ENCODE peak calls at places on chromosome 20, in four cellular contexts. One of them, this sample, is unnamed.

GRCh38 chr20:35515949-35516645 is 13.4 kb downstream of the C20orf173 start:
- DNase-seq in GM12878: no peak
- DNase-seq in HepG2: no peak
- DNase-seq in K562: no peak
- DNase-seq in this sample: no peak

GRCh38 chr20:50731930-50732690 is 730 bp downstream of the PARD6B start:
- DNase-seq in GM12878: no peak
- DNase-seq in HepG2: peak; percentile 60
- DNase-seq in K562: no peak
- DNase-seq in this sample: no peak

GRCh38 chr20:47042464-47042863 is 147.8 kb downstream of the EYA2 start:
- DNase-seq in GM12878: no peak
- DNase-seq in HepG2: no peak
- DNase-seq in K562: peak; percentile 58
- DNase-seq in this sample: no peak

GRCh38 chr20:1328680-1329330 is at the start of gene SDCBP2:
- DNase-seq in GM12878: no peak
- DNase-seq in HepG2: no peak
- DNase-seq in K562: no peak
- DNase-seq in this sample: no peak

GRCh38 chr20:43102394-43102793 is 87.3 kb downstream of the PTPRT start:
- DNase-seq in GM12878: no peak
- DNase-seq in HepG2: no peak
- DNase-seq in K562: peak; percentile 52
- DNase-seq in this sample: no peak

GRCh38 chr20:25408890-25409289 is 1.4 kb downstream of the GINS1 start:
- DNase-seq in GM12878: no peak
- DNase-seq in HepG2: no peak
- DNase-seq in K562: no peak
- DNase-seq in this sample: no peak

GRCh38 chr20:251352-251751 is 6.2 kb upstream of the DEFB132 start:
- DNase-seq in GM12878: no peak
- DNase-seq in HepG2: no peak
- DNase-seq in K562: no peak
- DNase-seq in this sample: no peak

GRCh38 chr20:56897318-56897962 is 268.3 kb downstream of the TFAP2C start:
- DNase-seq in GM12878: no peak
- DNase-seq in HepG2: no peak
- DNase-seq in K562: no peak
- DNase-seq in this sample: no peak

GRCh38 chr20:58842276-58842675 is 8.4 kb downstream of the GNAS-AS1 start:
- DNase-seq in GM12878: no peak
- DNase-seq in HepG2: no peak
- DNase-seq in K562: no peak
- DNase-seq in this sample: no peak

GRCh38 chr20:16171180-16171579 is 402.1 kb downstream of the KIF16B start:
- DNase-seq in GM12878: no peak
- DNase-seq in HepG2: no peak
- DNase-seq in K562: no peak
- DNase-seq in this sample: no peak

GRCh38 chr20:309306-309840 is 12.0 kb downstream of the ZCCHC3 start:
- DNase-seq in GM12878: no peak
- DNase-seq in HepG2: no peak
- DNase-seq in K562: no peak
- DNase-seq in this sample: no peak

GRCh38 chr20:10708342-10709185 is 34.8 kb upstream of the JAG1 start:
- DNase-seq in GM12878: no peak
- DNase-seq in HepG2: peak; percentile 99
- DNase-seq in K562: no peak
- DNase-seq in this sample: peak; percentile 49

GRCh38 chr20:37362821-37363220 is 16.9 kb downstream of the SRC start:
- DNase-seq in GM12878: no peak
- DNase-seq in HepG2: no peak
- DNase-seq in K562: no peak
- DNase-seq in this sample: no peak

GRCh38 chr20:50385733-50386640 is 124.2 kb upstream of the PTPN1 start:
- DNase-seq in GM12878: no peak
- DNase-seq in HepG2: no peak
- DNase-seq in K562: peak; percentile 40
- DNase-seq in this sample: no peak

GRCh38 chr20:46545077-46545826 is 5.2 kb downstream of the OCSTAMP start:
- DNase-seq in GM12878: no peak
- DNase-seq in HepG2: no peak
- DNase-seq in K562: no peak
- DNase-seq in this sample: no peak

DNA sequence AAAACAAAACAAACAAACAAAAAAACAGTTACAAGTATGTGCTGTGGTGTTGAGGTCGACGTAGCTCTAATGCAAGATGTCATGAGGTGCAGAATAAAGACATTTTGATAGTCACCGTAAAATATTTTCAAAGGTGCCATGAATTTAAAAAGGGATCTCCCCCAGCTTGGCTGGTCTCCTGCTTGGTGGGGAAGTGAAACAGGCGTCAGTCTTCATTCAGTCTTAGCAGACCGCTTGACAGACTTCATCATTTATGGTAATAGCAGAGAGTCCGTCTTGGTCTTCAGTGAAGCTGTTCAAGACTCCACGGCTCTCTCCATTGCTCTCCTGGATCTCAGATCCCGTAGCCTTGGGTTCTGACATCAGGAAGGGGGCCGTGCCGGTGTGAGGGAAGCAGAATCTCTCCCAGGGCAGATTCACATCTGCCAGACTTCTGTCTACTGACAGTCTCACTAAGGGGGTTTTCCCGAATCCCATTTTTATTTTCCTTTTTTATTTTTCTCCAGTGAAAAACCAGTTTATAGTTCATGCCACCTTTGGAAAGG is 1.6 kb downstream of the SLC24A3 start:
- DNase-seq in GM12878: no peak
- DNase-seq in HepG2: no peak
- DNase-seq in K562: no peak
- DNase-seq in this sample: no peak
- H3K9ac ChIP-seq in GM12878: no peak overlapping the region
- H3K9ac ChIP-seq in HepG2: no peak overlapping the region
- H3K9ac ChIP-seq in K562: no peak overlapping the region
- H3K9ac ChIP-seq in this sample: no peak overlapping the region

GRCh38 chr20:41138527-41139226 is 1.3 kb downstream of the PLCG1 start:
- DNase-seq in GM12878: no peak
- DNase-seq in HepG2: peak; percentile 40
- DNase-seq in K562: no peak
- DNase-seq in this sample: peak; percentile 52

GRCh38 chr20:41139227-41140093 is 2.1 kb downstream of the PLCG1 start:
- DNase-seq in GM12878: no peak
- DNase-seq in HepG2: no peak
- DNase-seq in K562: no peak
- DNase-seq in this sample: no peak

GRCh38 chr20:41142241-41142640 is 4.9 kb downstream of the PLCG1 start:
- DNase-seq in GM12878: no peak
- DNase-seq in HepG2: no peak
- DNase-seq in K562: no peak
- DNase-seq in this sample: no peak

GRCh38 chr20:41141153-41141815 is 3.9 kb downstream of the PLCG1 start:
- DNase-seq in GM12878: no peak
- DNase-seq in HepG2: peak; percentile 49
- DNase-seq in K562: peak; percentile 29
- DNase-seq in this sample: peak; percentile 86

DNA sequence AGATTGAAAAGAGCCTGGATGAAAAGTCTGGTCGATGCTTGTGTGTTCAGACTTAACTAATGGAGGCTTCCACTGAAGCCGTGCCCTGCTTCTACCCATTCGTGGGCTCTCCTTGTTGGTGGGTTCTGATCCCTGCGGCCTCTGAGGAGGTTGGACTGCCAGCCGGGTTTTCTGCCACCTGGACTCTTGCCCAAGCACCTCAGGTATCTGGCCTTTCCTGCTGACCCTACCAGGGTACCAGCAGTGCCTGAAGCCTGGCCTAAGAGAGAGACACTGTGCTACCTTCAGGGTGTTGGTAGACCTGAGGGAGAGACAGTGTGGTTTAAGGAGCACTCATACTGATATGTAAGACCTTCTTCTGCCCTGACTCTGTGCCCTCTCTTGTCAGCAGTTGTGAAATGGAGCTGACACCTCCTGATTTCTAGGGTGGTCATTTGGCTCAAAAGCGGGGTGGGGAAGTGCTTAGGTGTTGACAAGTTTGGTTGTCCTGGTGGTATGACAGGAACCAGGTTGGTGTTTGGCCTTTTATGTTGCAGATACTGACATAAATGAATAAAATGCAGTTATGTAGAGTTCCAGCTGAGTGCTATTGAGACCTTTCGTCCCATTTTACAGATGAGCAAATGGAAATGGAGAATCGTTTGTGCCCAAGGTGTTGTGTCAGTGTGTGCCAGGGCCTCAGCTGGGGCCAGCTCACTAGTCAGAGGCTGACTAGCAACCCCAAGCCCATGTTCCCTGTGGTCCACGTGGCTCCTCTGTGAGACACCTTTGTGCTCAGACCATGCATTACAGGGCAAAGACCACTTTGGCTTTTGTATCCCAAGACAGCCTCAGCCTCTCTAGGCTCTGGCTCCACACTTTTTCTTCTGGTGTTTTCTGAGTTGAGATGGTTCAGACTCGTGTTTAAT is 3.1 kb downstream of the PLCG1 start:
- DNase-seq in GM12878: no peak
- DNase-seq in HepG2: peak; percentile 69
- DNase-seq in K562: no peak
- DNase-seq in this sample: no peak
- TF ChIP-seq MYC in GM12878: no peak
- TF ChIP-seq MYC in HepG2: peak; percentile 93
- TF ChIP-seq MYC in K562: no peak
- TF ChIP-seq MYC in this sample: no peak

GRCh38 chr20:62554214-62554897 is 78.6 kb upstream of the GATA5 start:
- DNase-seq in GM12878: no peak
- DNase-seq in HepG2: no peak
- DNase-seq in K562: no peak
- DNase-seq in this sample: no peak

GRCh38 chr20:62551408-62552323 is 75.9 kb upstream of the GATA5 start:
- DNase-seq in GM12878: no peak
- DNase-seq in HepG2: no peak
- DNase-seq in K562: no peak
- DNase-seq in this sample: no peak

GRCh38 chr20:62553136-62553837 is 77.5 kb upstream of the GATA5 start:
- DNase-seq in GM12878: no peak
- DNase-seq in HepG2: no peak
- DNase-seq in K562: no peak
- DNase-seq in this sample: no peak

GRCh38 chr20:62553838-62554161 is 78.0 kb upstream of the GATA5 start:
- DNase-seq in GM12878: no peak
- DNase-seq in HepG2: no peak
- DNase-seq in K562: no peak
- DNase-seq in this sample: no peak

GRCh38 chr20:62552613-62553012 is 76.8 kb upstream of the GATA5 start:
- DNase-seq in GM12878: no peak
- DNase-seq in HepG2: no peak
- DNase-seq in K562: no peak
- DNase-seq in this sample: no peak
- H3K9ac ChIP-seq in GM12878: no peak overlapping the region
- H3K9ac ChIP-seq in HepG2: no peak overlapping the region
- H3K9ac ChIP-seq in K562: no peak overlapping the region
- H3K9ac ChIP-seq in this sample: no peak overlapping the region

DNA sequence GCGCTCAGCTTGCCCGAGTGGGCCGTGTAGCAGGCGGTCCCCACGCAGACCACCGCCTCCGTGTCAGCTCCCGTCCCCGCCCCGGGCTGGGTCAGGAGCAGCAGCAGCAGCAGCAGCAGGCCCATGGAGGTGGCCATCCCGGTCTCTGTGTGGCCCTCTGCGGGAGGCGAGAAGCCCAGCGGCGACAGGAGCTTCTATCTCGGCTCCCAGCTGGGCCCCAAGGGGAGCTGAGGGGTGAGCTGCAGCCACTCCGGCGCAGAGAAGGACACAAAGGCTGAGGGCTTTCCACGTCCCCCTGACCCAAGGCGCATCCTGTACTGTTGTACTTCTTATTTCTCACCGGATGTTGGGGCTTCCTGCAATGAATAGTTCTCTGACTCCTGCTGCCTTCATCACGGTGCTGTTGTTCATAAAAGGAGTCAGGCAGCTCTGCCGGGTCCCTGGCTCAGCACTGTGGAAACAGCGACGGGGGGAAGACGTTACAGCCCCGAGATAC is at the start of gene CD93:
- DNase-seq in GM12878: no peak
- DNase-seq in HepG2: no peak
- DNase-seq in K562: peak; percentile 19
- DNase-seq in this sample: peak; percentile 95
- TF ChIP-seq MYC in GM12878: no peak
- TF ChIP-seq MYC in HepG2: no peak
- TF ChIP-seq MYC in K562: no peak
- TF ChIP-seq MYC in this sample: no peak

DNA sequence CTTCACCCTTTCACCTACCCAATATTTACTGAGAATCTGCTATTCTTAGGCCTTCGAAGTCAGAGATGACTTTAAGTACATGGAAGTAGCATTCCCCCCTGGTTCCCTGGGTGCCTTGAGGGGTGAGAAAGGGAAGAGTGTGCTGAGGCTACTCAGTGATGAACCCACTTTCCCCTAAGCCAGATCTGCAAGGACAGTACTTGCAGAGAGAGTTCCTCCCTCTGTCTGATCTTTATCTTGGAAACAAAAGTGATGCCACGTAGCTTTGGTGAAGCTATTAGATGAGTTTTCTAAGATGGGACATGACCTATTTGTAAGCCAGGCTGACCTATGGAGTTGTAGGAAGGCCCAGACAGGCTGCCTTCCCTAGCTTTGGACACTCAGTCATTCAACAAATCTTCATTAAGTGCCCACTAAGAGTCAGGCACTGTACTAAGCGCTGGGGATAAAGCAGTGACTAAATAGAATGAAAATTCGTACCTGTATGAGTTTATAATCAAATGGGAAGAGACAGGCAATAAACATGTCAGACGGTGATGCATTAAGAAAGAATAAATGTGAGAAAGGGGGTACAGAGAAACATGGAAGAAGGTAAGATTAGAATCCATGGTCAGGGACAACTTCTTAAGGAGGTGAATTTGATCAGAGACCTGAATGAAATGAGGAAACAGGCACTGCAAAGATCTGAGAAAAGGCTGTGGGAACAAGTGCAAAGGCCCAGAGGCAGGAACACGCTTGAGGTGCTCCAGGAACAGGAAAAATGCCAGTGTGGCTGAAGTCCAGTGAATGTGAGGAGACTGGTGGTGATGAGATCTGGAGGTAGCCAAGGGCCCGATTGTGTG is 42.2 kb downstream of the BCL2L1 start:
- DNase-seq in GM12878: no peak
- DNase-seq in HepG2: no peak
- DNase-seq in K562: no peak
- DNase-seq in this sample: no peak
- H3K9ac ChIP-seq in GM12878: no peak overlapping the region
- H3K9ac ChIP-seq in HepG2: peak overlapping the region; percentile 1
- H3K9ac ChIP-seq in K562: peak overlapping the region; percentile 57
- H3K9ac ChIP-seq in this sample: no peak overlapping the region

This sample was measured in endothelial cell of umbilical vein.